ENCODE peak calls at places on chromosomes 7 and 10, in eight cellular contexts. S is adrenal gland, U is PC-3, R is ascending aorta, E is PC-9, J is GM12878, V is transverse colon, L is right lobe of liver. A is an unnamed sample.

GRCh38 chr10:130111848-130112180 is 1.2 kb upstream of the C10orf143 start:
- DNase-seq in S (no peak), U (no peak), R (no peak), E (no peak), J (no peak), V (no peak), L (no peak), A (no peak)

GRCh38 chr10:59622320-59622901 is 87.2 kb downstream of the SLC16A9 start:
- DNase-seq in S (peak; percentile 56), U (peak; percentile 98), R (no peak), E (no peak), J (no peak), V (peak; percentile 42), L (no peak), A (no peak)

GRCh38 chr7:30474485-30474884 is 4.1 kb downstream of the NOD1 start:
- DNase-seq in S (no peak), U (no peak), R (peak; percentile 56), E (no peak), J (no peak), V (no peak), L (no peak), A (no peak)

GRCh38 chr10:74453151-74453550 is 302.1 kb downstream of the ADK start:
- DNase-seq in S (no peak), U (no peak), R (no peak), E (no peak), J (no peak), V (no peak), L (no peak), A (no peak)

GRCh38 chr7:100486753-100487446 is 3.2 kb downstream of the NYAP1 start:
- DNase-seq in S (no peak), U (peak; percentile 16), R (no peak), E (no peak), J (no peak), V (no peak), L (no peak), A (no peak)

GRCh38 chr7:144391823-144392255 is 11.7 kb downstream of the NOBOX start:
- DNase-seq in S (peak; percentile 27), U (peak; percentile 74), R (no peak), E (no peak), J (no peak), V (no peak), L (no peak), A (no peak)

GRCh38 chr7:36185092-36185491 is 32.0 kb downstream of the EEPD1 start:
- DNase-seq in S (no peak), U (no peak), R (no peak), E (no peak), J (no peak), V (no peak), L (no peak), A (no peak)

GRCh38 chr10:75260990-75261389 is 25.2 kb upstream of the COMTD1 start:
- DNase-seq in S (no peak), U (no peak), R (no peak), E (peak; percentile 34), J (no peak), V (no peak), L (no peak), A (no peak)

GRCh38 chr10:66180651-66181318 is 745.1 kb upstream of the LRRTM3 start:
- DNase-seq in S (peak; percentile 25), U (peak; percentile 93), R (no peak), E (peak; percentile 49), J (peak; percentile 20), V (no peak), L (no peak), A (peak; percentile 19)

GRCh38 chr7:40799-41750 is 151.3 kb upstream of the FAM20C start:
- DNase-seq in S (no peak), U (no peak), R (peak; percentile 52), E (no peak), J (no peak), V (peak; percentile 5), L (no peak), A (no peak)

GRCh38 chr10:24617771-24618396 is 105.8 kb downstream of the ARHGAP21 start:
- DNase-seq in S (peak; percentile 60), U (peak; percentile 51), R (peak; percentile 67), E (no peak), J (no peak), V (peak; percentile 66), L (peak; percentile 53), A (no peak)

GRCh38 chr7:36944843-36945242 is 220.5 kb upstream of the AOAH start:
- DNase-seq in S (no peak), U (no peak), R (no peak), E (no peak), J (no peak), V (no peak), L (no peak), A (no peak)

GRCh38 chr7:90229728-90230127 is 15.2 kb upstream of the CFAP69 start:
- DNase-seq in S (no peak), U (no peak), R (no peak), E (no peak), J (no peak), V (no peak), L (no peak), A (no peak)

GRCh38 chr10:11517150-11517549 is 94.3 kb downstream of the USP6NL start:
- DNase-seq in S (no peak), U (peak; percentile 24), R (no peak), E (no peak), J (peak; percentile 68), V (no peak), L (no peak), A (no peak)

GRCh38 chr7:65804887-65805286 is 68.0 kb upstream of the VKORC1L1 start:
- DNase-seq in S (no peak), U (peak; percentile 2), R (no peak), E (no peak), J (no peak), V (no peak), L (no peak), A (no peak)

GRCh38 chr7:145106001-145106400 is 270.1 kb upstream of the TPK1 start:
- DNase-seq in S (peak; percentile 3), U (peak; percentile 73), R (no peak), E (peak; percentile 47), J (no peak), V (no peak), L (no peak), A (no peak)

GRCh38 chr7:25722856-25723255 is 429.1 kb upstream of the NFE2L3 start:
- DNase-seq in S (no peak), U (no peak), R (no peak), E (no peak), J (no peak), V (no peak), L (no peak), A (no peak)

GRCh38 chr10:22437620-22438588 is 92.6 kb downstream of the SPAG6 start:
- DNase-seq in S (no peak), U (peak; percentile 49), R (peak; percentile 67), E (no peak), J (no peak), V (no peak), L (no peak), A (no peak)

GRCh38 chr10:30435068-30435422 is 1.1 kb downstream of the MAP3K8 start:
- DNase-seq in S (peak; percentile 45), U (no peak), R (peak; percentile 78), E (no peak), J (no peak), V (peak; percentile 51), L (peak; percentile 57), A (no peak)

GRCh38 chr7:114554781-114555537 is 140.3 kb downstream of the FOXP2 start:
- DNase-seq in S (peak; percentile 1), U (peak; percentile 38), R (no peak), E (no peak), J (peak; percentile 41), V (no peak), L (no peak), A (no peak)

GRCh38 chr10:97131041-97131659 is 54.6 kb downstream of the SLIT1 start:
- DNase-seq in S (no peak), U (no peak), R (no peak), E (no peak), J (no peak), V (no peak), L (no peak), A (no peak)

GRCh38 chr10:31374146-31374696 is 55.2 kb downstream of the ZEB1 start:
- DNase-seq in S (no peak), U (no peak), R (no peak), E (no peak), J (no peak), V (no peak), L (no peak), A (no peak)

DNA sequence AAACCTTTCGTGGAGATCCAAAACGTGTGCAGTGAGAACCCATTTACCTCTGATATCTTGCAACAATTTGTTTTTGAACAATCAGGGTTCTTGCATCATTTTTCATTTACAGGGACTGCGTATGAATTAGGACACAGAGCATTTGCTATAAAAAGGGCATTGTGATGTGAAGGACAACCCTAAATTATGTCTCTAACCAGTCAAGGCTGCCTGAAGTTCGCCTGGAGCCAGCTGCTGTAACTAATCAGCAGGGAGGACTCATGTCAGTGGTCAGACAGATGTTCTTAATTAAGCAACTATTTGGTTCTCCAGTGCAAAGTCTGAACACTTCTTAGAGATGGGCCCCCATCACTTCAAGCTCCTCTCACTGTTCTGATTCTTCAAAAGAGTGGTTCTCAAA is 674.8 kb downstream of the KCNMA1 start:
- DNase-seq in S (no peak), U (no peak), R (no peak), E (no peak), J (no peak), V (no peak), L (no peak), A (no peak)
- TF ChIP-seq CTCF in S (no peak), U (no peak), R (no peak), E (no peak), J (no peak), V (no peak), L (no peak), A (no peak)

DNA sequence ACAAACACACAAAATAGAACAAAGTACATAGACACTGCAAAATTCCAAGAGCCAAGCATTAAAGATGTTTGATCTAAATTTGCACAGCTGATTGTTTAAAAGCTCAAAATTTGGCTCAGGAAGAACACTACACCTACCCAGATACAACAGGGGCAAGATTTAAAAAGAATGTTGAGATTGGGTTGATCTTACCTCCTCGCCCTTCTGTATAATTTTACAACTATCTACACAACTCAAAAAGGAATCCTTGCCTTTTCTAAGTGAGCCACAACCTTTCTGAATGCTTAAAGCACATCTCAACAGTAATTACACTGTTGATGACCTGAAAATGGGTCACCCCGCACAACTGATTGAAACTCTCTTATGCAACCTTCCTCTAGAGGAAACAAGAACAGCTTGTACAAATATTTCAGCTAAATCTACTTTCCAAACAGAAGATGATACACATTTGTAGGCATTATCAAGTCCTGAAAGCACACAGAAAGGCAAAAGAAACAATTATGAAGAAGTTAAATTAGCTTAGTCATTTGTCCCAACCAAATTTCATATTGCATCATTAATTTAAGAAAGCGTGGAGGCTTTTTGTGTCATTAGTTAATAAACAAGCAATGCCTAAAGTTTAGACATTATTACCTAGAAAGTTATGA is 75.5 kb downstream of the UBE2H start:
- DNase-seq in S (peak; percentile 54), U (no peak), R (no peak), E (no peak), J (no peak), V (no peak), L (no peak), A (no peak)
- H3K4me3 ChIP-seq in S (no peak overlapping the region), U (no peak overlapping the region), R (no peak overlapping the region), E (no peak overlapping the region), J (no peak overlapping the region), V (no peak overlapping the region), L (no peak overlapping the region), A (no peak overlapping the region)

GRCh38 chr7:152185514-152185913 is 160.0 kb downstream of the GALNT11 start:
- DNase-seq in S (no peak), U (no peak), R (no peak), E (no peak), J (no peak), V (no peak), L (no peak), A (no peak)
- H3K36me3 ChIP-seq in S (peaks cover 39% of the 10 kb centered on the region), U (peaks cover 27% of the 10 kb centered on the region), R (peaks cover 53% of the 10 kb centered on the region), E (peaks cover 11% of the 10 kb centered on the region), J (peaks cover 29% of the 10 kb centered on the region), V (peaks cover 52% of the 10 kb centered on the region), L (no peaks in the 10 kb centered on the region), A (no peaks in the 10 kb centered on the region)

GRCh38 chr10:23516530-23516929 is 77.7 kb downstream of the OTUD1 start:
- DNase-seq in S (peak; percentile 24), U (peak; percentile 46), R (no peak), E (no peak), J (no peak), V (no peak), L (no peak), A (no peak)
- TF ChIP-seq CTCF in S (no peak), U (peak; percentile 67), R (no peak), E (peak; percentile 46), J (peak; percentile 38), V (peak; percentile 8), L (peak; percentile 55), A (peak; percentile 77)